ENCODE peak calls at places on chromosomes 11 and 22, in four cellular contexts. H is fibroblast of pulmonary artery; U is fibroblast of lung; O is naive thymus-derived CD8-positive, alpha-beta T cell. M is an unnamed sample.

GRCh38 chr11:73982595-73982989 is at the start of gene UCP2:
- DNase-seq in H (peak; percentile 65), U (peak; percentile 77), O (peak; percentile 85), M (no peak)

GRCh38 chr22:26823966-26824365 is 166.6 kb downstream of the MIAT start:
- DNase-seq in H (no peak), U (no peak), O (no peak), M (no peak)

GRCh38 chr22:49506010-49506400 is 321.7 kb downstream of the BRD1 start:
- DNase-seq in H (no peak), U (no peak), O (no peak), M (no peak)

GRCh38 chr11:84384637-84385227 is 1098.6 kb upstream of the CCDC90B start:
- DNase-seq in H (peak; percentile 71), U (peak; percentile 30), O (no peak), M (no peak)

GRCh38 chr11:79406376-79406775 is 34.5 kb downstream of the TENM4 start:
- DNase-seq in H (no peak), U (no peak), O (no peak), M (no peak)

GRCh38 chr22:28129319-28129962 is 210.4 kb upstream of the PITPNB start:
- DNase-seq in H (no peak), U (no peak), O (no peak), M (peak; percentile 50)

GRCh38 chr22:47194476-47195155 is 432.2 kb downstream of the TBC1D22A start:
- DNase-seq in H (no peak), U (no peak), O (no peak), M (no peak)

GRCh38 chr11:95345651-95346050 is 114.6 kb upstream of the SESN3 start:
- DNase-seq in H (no peak), U (no peak), O (no peak), M (no peak)

GRCh38 chr11:1628506-1629325 is 859 bp upstream of the KRTAP5-5 start:
- DNase-seq in H (peak; percentile 29), U (no peak), O (peak; percentile 70), M (peak; percentile 10)

GRCh38 chr11:117054382-117054781 is 43.8 kb downstream of the SIK3 start:
- DNase-seq in H (no peak), U (no peak), O (no peak), M (no peak)

GRCh38 chr22:27419473-27419872 is 382.1 kb downstream of the MN1 start:
- DNase-seq in H (peak; percentile 38), U (peak; percentile 49), O (no peak), M (no peak)

GRCh38 chr11:12842933-12843636 is 166.0 kb upstream of the RASSF10 start:
- DNase-seq in H (peak; percentile 94), U (peak; percentile 91), O (no peak), M (peak; percentile 77)

GRCh38 chr22:35313311-35314121 is 13.8 kb downstream of the TOM1 start:
- DNase-seq in H (peak; percentile 89), U (peak; percentile 96), O (no peak), M (peak; percentile 4)

GRCh38 chr11:74822187-74822586 is 73.5 kb downstream of the RNF169 start:
- DNase-seq in H (peak; percentile 75), U (peak; percentile 83), O (no peak), M (no peak)

GRCh38 chr11:64314146-64314804 is 3.1 kb downstream of the TRMT112 start:
- DNase-seq in H (no peak), U (no peak), O (no peak), M (no peak)

GRCh38 chr11:118001494-118001971 is 15.3 kb downstream of the IL10RA start:
- DNase-seq in H (no peak), U (no peak), O (no peak), M (no peak)

GRCh38 chr22:43750751-43751150 is 61.4 kb downstream of the EFCAB6 start:
- DNase-seq in H (no peak), U (no peak), O (no peak), M (no peak)

GRCh38 chr22:38725900-38726655 is 20.3 kb downstream of the GTPBP1 start:
- DNase-seq in H (no peak), U (no peak), O (no peak), M (no peak)

GRCh38 chr11:130554241-130555055 is 106.0 kb downstream of the ADAMTS15 start:
- DNase-seq in H (no peak), U (no peak), O (no peak), M (no peak)

GRCh38 chr11:94125408-94126120 is 3.1 kb upstream of the PANX1 start:
- DNase-seq in H (no peak), U (no peak), O (no peak), M (no peak)

GRCh38 chr11:115287266-115287665 is 216.9 kb downstream of the CADM1 start:
- DNase-seq in H (no peak), U (no peak), O (no peak), M (no peak)

GRCh38 chr22:45878051-45878764 is 98.8 kb downstream of the WNT7B start:
- DNase-seq in H (no peak), U (no peak), O (no peak), M (no peak)

GRCh38 chr11:119478711-119479285 is 55.8 kb upstream of the THY1 start:
- DNase-seq in H (no peak), U (no peak), O (no peak), M (no peak)

GRCh38 chr11:70139785-70140410 is 61.8 kb downstream of the ANO1 start:
- DNase-seq in H (no peak), U (no peak), O (no peak), M (no peak)

GRCh38 chr11:113952070-113952469 is 22.8 kb upstream of the HTR3A start:
- DNase-seq in H (no peak), U (no peak), O (no peak), M (no peak)

GRCh38 chr11:13215157-13215556 is 62.4 kb upstream of the BMAL1 start:
- DNase-seq in H (peak; percentile 42), U (peak; percentile 88), O (no peak), M (peak; percentile 68)

GRCh38 chr11:62925308-62925707 is 4.1 kb upstream of the CHRM1 start:
- DNase-seq in H (no peak), U (no peak), O (no peak), M (no peak)

GRCh38 chr11:69157156-69157821 is 1.6 kb downstream of the SMIM38 start:
- DNase-seq in H (peak; percentile 57), U (peak; percentile 84), O (no peak), M (no peak)

GRCh38 chr22:28997342-28997741 is 64.3 kb downstream of the C22orf31 start:
- DNase-seq in H (no peak), U (no peak), O (no peak), M (no peak)

GRCh38 chr22:41022470-41023298 is 69.7 kb upstream of the EP300 start:
- DNase-seq in H (peak; percentile 89), U (peak; percentile 75), O (peak; percentile 66), M (peak; percentile 60)

GRCh38 chr22:50722048-50722701 is 15.8 kb upstream of the ACR start:
- DNase-seq in H (no peak), U (no peak), O (no peak), M (no peak)

GRCh38 chr22:46561435-46561905 is 24.1 kb upstream of the CELSR1 start:
- DNase-seq in H (no peak), U (peak; percentile 14), O (no peak), M (peak; percentile 24)

GRCh38 chr11:67278135-67278938 is 10.8 kb upstream of the ANKRD13D start:
- DNase-seq in H (no peak), U (no peak), O (peak; percentile 5), M (no peak)

GRCh38 chr22:44658371-44658953 is 43.5 kb upstream of the PRR5 start:
- DNase-seq in H (peak; percentile 87), U (peak; percentile 66), O (no peak), M (no peak)

GRCh38 chr22:37771702-37772427 is 35.9 kb upstream of the GCAT start:
- DNase-seq in H (no peak), U (no peak), O (no peak), M (no peak)